ENCODE peak calls at places on chromosomes 6 and 20, in five cellular contexts. C, D, P, S and E are unnamed samples.

GRCh38 chr6:3323696-3324261 is 65.0 kb downstream of the PSMG4 start:
- DNase-seq in C (no peak), D (no peak), P (no peak), S (no peak), E (no peak)

GRCh38 chr6:6771224-6771915 is 182.8 kb downstream of the LY86 start:
- DNase-seq in C (no peak), D (no peak), P (no peak), S (no peak), E (no peak)

GRCh38 chr6:150046943-150047342 is 21.6 kb upstream of the RAET1L start:
- DNase-seq in C (no peak), D (no peak), P (no peak), S (peak; percentile 11), E (no peak)

GRCh38 chr6:46501136-46502089 is 10.2 kb upstream of the RCAN2 start:
- DNase-seq in C (no peak), D (no peak), P (no peak), S (no peak), E (no peak)

GRCh38 chr20:64109831-64110391 is 2.5 kb upstream of the NPBWR2 start:
- DNase-seq in C (no peak), D (no peak), P (peak; percentile 37), S (no peak), E (no peak)

GRCh38 chr6:99780556-99780885 is 173.9 kb downstream of the PRDM13 start:
- DNase-seq in C (no peak), D (no peak), P (no peak), S (no peak), E (no peak)

GRCh38 chr6:165110871-165111270 is 198.5 kb downstream of the C6orf118 start:
- DNase-seq in C (no peak), D (no peak), P (no peak), S (no peak), E (no peak)

GRCh38 chr6:13873288-13874190 is 51.2 kb upstream of the RNF182 start:
- DNase-seq in C (peak; percentile 69), D (peak; percentile 5), P (peak; percentile 95), S (peak; percentile 88), E (peak; percentile 51)

GRCh38 chr20:59165794-59166709 is 2.4 kb downstream of the ZNF831 start:
- DNase-seq in C (no peak), D (no peak), P (no peak), S (no peak), E (no peak)

GRCh38 chr6:18491303-18492090 is 104.3 kb downstream of the RNF144B start:
- DNase-seq in C (no peak), D (no peak), P (no peak), S (no peak), E (no peak)

GRCh38 chr6:18488526-18489270 is 101.5 kb downstream of the RNF144B start:
- DNase-seq in C (no peak), D (no peak), P (no peak), S (no peak), E (no peak)

GRCh38 chr6:18488004-18488403 is 100.9 kb downstream of the RNF144B start:
- DNase-seq in C (no peak), D (no peak), P (no peak), S (no peak), E (no peak)

GRCh38 chr6:18485660-18486435 is 98.7 kb downstream of the RNF144B start:
- DNase-seq in C (no peak), D (no peak), P (no peak), S (no peak), E (no peak)

GRCh38 chr6:18489335-18489734 is 102.2 kb downstream of the RNF144B start:
- DNase-seq in C (no peak), D (no peak), P (no peak), S (no peak), E (no peak)
- TF ChIP-seq YY1 in C (no peak), D (no peak), P (no peak), S (no peak), E (no peak)

DNA sequence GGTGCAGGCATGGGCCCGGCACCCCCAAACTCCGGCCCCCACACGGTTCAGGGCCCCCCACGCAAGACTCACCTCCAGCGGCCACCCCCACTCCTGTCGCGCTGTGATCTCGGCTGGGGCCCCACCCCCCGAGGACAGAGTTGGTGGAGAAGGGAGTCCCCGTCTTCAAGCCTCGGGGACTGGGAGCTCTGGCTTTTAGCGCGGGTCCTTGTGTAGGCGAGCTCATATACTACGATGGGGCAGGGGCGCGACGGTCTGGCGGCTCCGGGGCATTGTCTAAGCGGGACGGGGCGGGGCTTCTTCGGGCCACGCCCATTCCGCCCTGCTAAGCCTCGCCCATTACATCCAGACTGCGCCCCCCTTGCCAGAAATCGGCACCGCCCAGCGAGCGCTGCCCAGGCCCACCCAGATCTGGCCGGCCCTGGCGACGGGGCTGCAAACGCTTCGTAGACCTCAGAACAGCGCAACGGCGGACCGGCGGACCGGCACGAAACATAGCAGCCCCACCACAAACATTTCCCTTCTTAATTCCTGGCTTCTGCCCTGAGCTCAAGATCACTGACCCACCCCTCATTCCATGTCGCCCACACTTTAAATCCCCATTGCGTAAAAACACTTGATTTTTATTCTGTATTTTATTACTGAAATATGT is 1.0 kb upstream of the DDAH2 start:
- DNase-seq in C (peak; percentile 36), D (no peak), P (peak; percentile 96), S (peak; percentile 97), E (peak; percentile 56)
- TF ChIP-seq POLR2A in C (no peak), D (peak; percentile 57), P (peak; percentile 59), S (peak; percentile 99), E (no peak)

GRCh38 chr20:10523438-10523837 is 88.3 kb downstream of the SLX4IP start:
- DNase-seq in C (no peak), D (no peak), P (no peak), S (no peak), E (no peak)

GRCh38 chr20:10522328-10522727 is 87.2 kb downstream of the SLX4IP start:
- DNase-seq in C (no peak), D (no peak), P (no peak), S (no peak), E (no peak)

GRCh38 chr20:10521836-10522235 is 86.7 kb downstream of the SLX4IP start:
- DNase-seq in C (no peak), D (no peak), P (no peak), S (no peak), E (no peak)

GRCh38 chr20:10519361-10520048 is 84.4 kb downstream of the SLX4IP start:
- DNase-seq in C (no peak), D (peak; percentile 28), P (no peak), S (no peak), E (no peak)

DNA sequence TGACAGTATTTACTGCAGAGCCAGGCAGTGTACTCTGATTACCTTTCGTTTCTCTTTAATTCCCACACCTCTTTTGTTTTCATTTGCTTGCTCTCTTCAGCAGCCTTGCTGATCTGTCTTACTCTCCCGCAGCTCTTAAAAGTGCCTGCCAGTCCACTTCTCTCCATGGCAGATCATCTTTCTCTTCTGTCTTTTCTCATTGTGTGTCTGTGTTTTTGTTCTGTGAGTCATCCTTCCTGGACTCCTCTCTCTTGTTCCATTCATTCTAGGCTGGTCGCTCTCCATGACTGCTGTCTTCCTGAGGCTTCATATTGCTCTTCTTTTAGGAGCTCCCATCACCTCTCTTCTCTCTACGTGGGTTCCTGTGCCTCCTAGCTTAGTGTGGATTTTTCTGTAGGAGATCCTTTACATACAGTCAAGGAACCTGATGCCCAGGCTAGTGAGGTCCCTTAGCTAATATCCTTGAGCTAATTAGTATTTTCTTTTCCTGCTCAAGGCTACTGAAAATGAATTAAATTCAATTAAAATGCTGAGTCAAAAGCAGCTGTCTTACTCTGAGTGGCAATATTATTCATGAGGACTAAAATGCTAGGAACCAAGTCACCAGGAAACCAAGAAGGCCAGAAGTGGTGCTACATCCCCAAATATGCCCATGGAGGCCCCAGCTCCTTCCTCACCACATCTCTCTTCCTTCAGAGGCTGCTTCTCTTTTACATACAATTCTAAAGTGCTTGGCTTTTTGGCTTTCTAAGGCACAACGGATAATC is 86.1 kb downstream of the SLX4IP start:
- DNase-seq in C (peak; percentile 56), D (no peak), P (no peak), S (no peak), E (no peak)
- TF ChIP-seq YY1 in C (no peak), D (no peak), P (no peak), S (no peak), E (peak; percentile 40)

DNA sequence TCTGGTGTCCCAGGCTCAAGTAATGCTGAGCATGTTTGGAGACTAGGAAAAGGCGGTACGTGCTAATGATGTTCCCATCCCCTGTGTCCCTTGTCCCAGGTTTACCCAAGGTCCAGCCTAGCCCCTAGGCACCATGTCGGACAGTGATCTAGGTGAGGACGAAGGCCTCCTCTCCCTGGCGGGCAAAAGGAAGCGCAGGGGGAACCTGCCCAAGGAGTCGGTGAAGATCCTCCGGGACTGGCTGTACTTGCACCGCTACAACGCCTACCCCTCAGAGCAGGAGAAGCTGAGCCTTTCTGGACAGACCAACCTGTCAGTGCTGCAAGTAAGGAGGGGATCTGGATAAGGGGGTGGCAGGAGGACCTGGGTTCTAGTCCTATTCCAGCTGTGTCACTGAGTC is 5.2 kb downstream of the TGIF2 start:
- DNase-seq in C (no peak), D (no peak), P (no peak), S (no peak), E (no peak)
- TF ChIP-seq POLR2A in C (no peak), D (no peak), P (no peak), S (no peak), E (no peak)

GRCh38 chr6:151060096-151060741 is 179.5 kb upstream of the AKAP12 start:
- DNase-seq in C (peak; percentile 91), D (no peak), P (no peak), S (no peak), E (peak; percentile 98)

GRCh38 chr6:151054304-151054703 is 185.5 kb upstream of the AKAP12 start:
- DNase-seq in C (no peak), D (no peak), P (no peak), S (no peak), E (no peak)

GRCh38 chr6:151058021-151058733 is 181.6 kb upstream of the AKAP12 start:
- DNase-seq in C (no peak), D (no peak), P (peak; percentile 34), S (no peak), E (no peak)

GRCh38 chr6:151059612-151060095 is 180.1 kb upstream of the AKAP12 start:
- DNase-seq in C (no peak), D (no peak), P (no peak), S (no peak), E (peak; percentile 75)

GRCh38 chr6:151056230-151056907 is 183.4 kb upstream of the AKAP12 start:
- DNase-seq in C (peak; percentile 64), D (no peak), P (peak; percentile 24), S (no peak), E (no peak)
- TF ChIP-seq YY1 in C (no peak), D (no peak), P (no peak), S (no peak), E (no peak)

GRCh38 chr6:82744286-82745015 is 321.2 kb downstream of the UBE3D start:
- DNase-seq in C (peak; percentile 15), D (no peak), P (no peak), S (no peak), E (no peak)

GRCh38 chr6:82739266-82739665 is 326.4 kb downstream of the UBE3D start:
- DNase-seq in C (no peak), D (no peak), P (no peak), S (no peak), E (no peak)

GRCh38 chr6:82741325-82741995 is 324.2 kb downstream of the UBE3D start:
- DNase-seq in C (no peak), D (no peak), P (no peak), S (no peak), E (no peak)

GRCh38 chr6:82740066-82740465 is 325.6 kb downstream of the UBE3D start:
- DNase-seq in C (no peak), D (no peak), P (no peak), S (no peak), E (no peak)

DNA sequence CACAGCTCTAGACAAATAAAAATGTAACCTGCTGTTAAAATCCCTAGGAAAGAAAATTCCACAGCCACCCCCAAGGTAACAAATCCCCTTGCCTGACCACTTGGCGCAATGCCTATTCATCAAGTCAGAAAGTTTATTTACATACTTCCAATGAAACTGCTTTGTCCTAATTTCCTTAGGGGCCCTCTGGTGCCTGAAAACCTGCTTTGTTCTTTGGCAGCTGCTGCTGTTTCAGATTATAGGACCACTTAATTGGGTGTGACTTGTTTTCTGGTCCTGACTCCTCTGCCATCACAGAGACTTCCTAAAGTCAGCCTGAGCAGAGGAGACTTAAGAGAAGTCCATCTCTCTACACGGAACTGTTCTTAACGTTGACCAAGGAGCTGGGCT is 323.6 kb downstream of the UBE3D start:
- DNase-seq in C (no peak), D (no peak), P (no peak), S (no peak), E (no peak)
- TF ChIP-seq POLR2A in C (no peak), D (no peak), P (no peak), S (no peak), E (no peak)